ENCODE peak calls at places on chromosomes 16 and 17, in eight cellular contexts. Z is transverse colon, L is fibroblast of pulmonary artery, H is left ventricle myocardium inferior, K is heart left ventricle, Y is cardiac muscle cell, X is bronchial epithelial cell, A is A549. Q is an unnamed sample.

GRCh38 chr17:51814521-51814920 is 344.0 kb downstream of the CA10 start:
- DNase-seq in Z (peak; percentile 19), L (no peak), H (no peak), K (no peak), Y (no peak), X (no peak), A (no peak), Q (no peak)

GRCh38 chr16:87765776-87766484 is at the start of gene KLHDC4:
- DNase-seq in Z (peak; percentile 94), L (peak; percentile 86), H (peak; percentile 91), K (peak; percentile 91), Y (peak; percentile 91), X (peak; percentile 76), A (peak; percentile 90), Q (peak; percentile 86)

GRCh38 chr16:58022601-58023371 is 2.8 kb upstream of the MMP15 start:
- DNase-seq in Z (peak; percentile 71), L (peak; percentile 68), H (peak; percentile 81), K (peak; percentile 89), Y (no peak), X (peak; percentile 67), A (no peak), Q (no peak)

GRCh38 chr16:50079741-50080140 is 14.0 kb downstream of the HEATR3 start:
- DNase-seq in Z (no peak), L (no peak), H (no peak), K (no peak), Y (no peak), X (peak; percentile 34), A (no peak), Q (no peak)

GRCh38 chr17:21124096-21124495 is 2.7 kb upstream of the DHRS7B start:
- DNase-seq in Z (no peak), L (no peak), H (no peak), K (no peak), Y (no peak), X (no peak), A (no peak), Q (no peak)

GRCh38 chr17:63822537-63822936 is 4.7 kb upstream of the PSMC5 start:
- DNase-seq in Z (no peak), L (no peak), H (no peak), K (no peak), Y (no peak), X (no peak), A (no peak), Q (no peak)

GRCh38 chr16:29198731-29199521 is 207.6 kb downstream of the NPIPB11 start:
- DNase-seq in Z (peak; percentile 7), L (peak; percentile 31), H (no peak), K (no peak), Y (no peak), X (no peak), A (no peak), Q (no peak)

GRCh38 chr16:86609661-86610060 is 31.3 kb downstream of the FOXL1 start:
- DNase-seq in Z (no peak), L (no peak), H (no peak), K (no peak), Y (no peak), X (no peak), A (no peak), Q (no peak)

GRCh38 chr17:18950944-18951905 is 740 bp upstream of the SLC5A10 start:
- DNase-seq in Z (no peak), L (no peak), H (peak; percentile 38), K (peak; percentile 49), Y (peak; percentile 50), X (no peak), A (no peak), Q (no peak)

GRCh38 chr16:85835227-85835751 is 35.8 kb downstream of the COX4I1 start:
- DNase-seq in Z (no peak), L (no peak), H (no peak), K (no peak), Y (no peak), X (no peak), A (no peak), Q (no peak)

GRCh38 chr17:77312786-77313599 is 172.2 kb downstream of the SEC14L1 start:
- DNase-seq in Z (peak; percentile 73), L (peak; percentile 83), H (peak; percentile 68), K (peak; percentile 60), Y (no peak), X (no peak), A (no peak), Q (no peak)

GRCh38 chr16:85384831-85385462 is 228.2 kb upstream of the GSE1 start:
- DNase-seq in Z (peak; percentile 72), L (no peak), H (peak; percentile 6), K (no peak), Y (no peak), X (peak; percentile 81), A (no peak), Q (peak; percentile 27)

GRCh38 chr17:28371245-28372202 is at the start of gene SARM1:
- DNase-seq in Z (peak; percentile 88), L (peak; percentile 85), H (peak; percentile 89), K (peak; percentile 95), Y (peak; percentile 95), X (no peak), A (peak; percentile 94), Q (peak; percentile 98)

DNA sequence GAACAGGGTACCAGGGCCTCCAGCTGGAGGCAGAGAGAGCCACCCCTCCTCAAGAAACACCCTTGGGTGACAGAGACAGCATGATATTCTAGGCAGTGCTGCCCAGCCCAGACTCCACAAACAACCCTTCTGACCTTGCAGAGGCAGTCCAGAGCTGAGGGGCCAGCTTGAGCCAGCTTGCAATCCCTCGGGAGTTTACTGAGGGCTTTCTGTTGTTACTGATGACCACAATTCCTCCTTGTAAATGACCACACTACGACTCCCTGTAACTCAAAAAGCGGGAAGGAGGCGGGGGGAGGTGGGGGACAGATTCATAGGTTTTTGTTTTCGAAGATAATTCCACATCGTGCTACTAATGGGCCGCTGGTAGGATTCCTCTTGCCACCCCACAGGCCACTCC is 18.7 kb upstream of the MNT start:
- DNase-seq in Z (no peak), L (no peak), H (no peak), K (no peak), Y (no peak), X (no peak), A (no peak), Q (no peak)
- TF ChIP-seq CTCF in Z (no peak), L (no peak), H (no peak), K (no peak), Y (no peak), X (no peak), A (no peak), Q (no peak)

DNA sequence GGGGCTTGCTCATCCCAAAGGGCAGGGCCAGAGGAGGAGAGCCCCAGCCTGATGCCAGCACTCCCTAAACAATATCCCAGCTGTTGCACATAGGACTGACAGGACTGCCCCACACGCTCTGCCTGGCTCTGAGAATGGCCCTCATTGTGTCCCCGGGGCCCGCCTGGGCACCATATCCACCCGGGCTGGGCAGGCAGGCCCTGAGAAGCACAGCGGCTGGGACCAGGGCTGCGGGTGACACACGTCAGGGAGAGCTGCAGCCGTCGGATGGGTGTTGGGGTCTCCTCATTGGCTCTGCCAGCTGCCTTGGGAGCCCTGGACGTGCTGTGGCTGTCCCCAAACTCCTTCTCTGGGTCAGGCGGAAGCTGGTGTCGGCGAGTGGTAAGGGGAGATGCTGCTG is 4.2 kb downstream of the BCAR1 start:
- DNase-seq in Z (no peak), L (no peak), H (peak; percentile 20), K (no peak), Y (no peak), X (no peak), A (no peak), Q (no peak)
- TF ChIP-seq CTCF in Z (no peak), L (no peak), H (no peak), K (no peak), Y (no peak), X (no peak), A (no peak), Q (no peak)

DNA sequence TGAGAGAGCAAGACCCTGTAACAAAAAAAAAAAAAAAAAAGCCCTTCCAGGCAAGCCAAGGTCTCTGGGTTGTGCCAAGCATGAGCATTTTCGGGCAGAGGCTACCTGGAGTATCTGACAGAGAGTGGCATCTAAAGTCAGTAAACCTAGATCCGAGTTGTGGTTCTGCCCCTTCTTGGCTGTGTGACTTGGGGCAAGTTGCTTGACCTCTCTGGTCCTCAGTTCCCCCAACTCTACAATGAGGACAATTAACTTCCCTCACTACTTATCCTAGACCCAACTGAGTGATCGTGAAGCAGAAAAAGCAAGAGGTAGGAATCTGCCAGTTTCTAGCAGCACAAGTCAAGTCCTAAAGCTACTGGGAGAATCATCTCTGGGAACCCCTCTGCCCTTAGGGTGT is 34.4 kb downstream of the TMEM186 start:
- DNase-seq in Z (no peak), L (no peak), H (no peak), K (no peak), Y (no peak), X (no peak), A (no peak), Q (no peak)
- TF ChIP-seq CTCF in Z (no peak), L (no peak), H (no peak), K (no peak), Y (no peak), X (no peak), A (no peak), Q (no peak)

DNA sequence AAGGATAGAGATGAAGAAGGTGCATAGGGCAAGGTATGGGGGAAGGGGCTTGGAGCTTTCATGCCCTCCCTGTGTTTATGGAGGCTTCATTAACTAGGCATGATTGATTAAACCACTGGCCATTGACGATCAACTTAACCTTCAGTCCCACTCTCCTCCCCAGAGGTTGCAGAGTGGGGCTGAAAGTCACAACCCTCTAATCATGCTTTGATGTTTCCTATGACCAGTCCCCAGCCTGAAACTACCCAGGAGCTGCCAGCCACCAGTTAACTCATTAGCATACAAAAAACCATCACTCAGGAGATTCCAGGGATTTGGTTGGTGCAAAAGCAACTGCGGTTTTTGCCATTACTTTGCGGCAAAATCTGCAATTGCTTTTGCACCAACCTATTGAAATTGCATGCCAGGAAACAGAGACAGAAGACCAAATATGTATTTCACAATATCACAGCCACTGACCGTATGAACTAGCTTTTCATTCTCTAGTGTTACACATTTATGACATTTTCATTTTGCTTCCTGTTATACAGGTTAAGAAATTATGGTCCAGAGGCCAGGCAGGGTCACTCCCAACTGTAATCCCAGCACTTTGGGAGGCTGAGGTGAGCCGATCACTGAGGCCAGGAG is 5.4 kb downstream of the GFOD2 start:
- DNase-seq in Z (peak; percentile 30), L (no peak), H (no peak), K (no peak), Y (no peak), X (no peak), A (no peak), Q (no peak)
- TF ChIP-seq CTCF in Z (no peak), L (no peak), H (no peak), K (no peak), Y (no peak), X (no peak), A (no peak), Q (no peak)

GRCh38 chr16:4474192-4474961 is at the start of gene NMRAL1:
- DNase-seq in Z (peak; percentile 93), L (peak; percentile 92), H (peak; percentile 91), K (peak; percentile 87), Y (peak; percentile 90), X (peak; percentile 87), A (peak; percentile 94), Q (peak; percentile 75)
- TF ChIP-seq CTCF in Z (no peak), L (no peak), H (no peak), K (no peak), Y (peak; percentile 5), X (no peak), A (no peak), Q (no peak)

DNA sequence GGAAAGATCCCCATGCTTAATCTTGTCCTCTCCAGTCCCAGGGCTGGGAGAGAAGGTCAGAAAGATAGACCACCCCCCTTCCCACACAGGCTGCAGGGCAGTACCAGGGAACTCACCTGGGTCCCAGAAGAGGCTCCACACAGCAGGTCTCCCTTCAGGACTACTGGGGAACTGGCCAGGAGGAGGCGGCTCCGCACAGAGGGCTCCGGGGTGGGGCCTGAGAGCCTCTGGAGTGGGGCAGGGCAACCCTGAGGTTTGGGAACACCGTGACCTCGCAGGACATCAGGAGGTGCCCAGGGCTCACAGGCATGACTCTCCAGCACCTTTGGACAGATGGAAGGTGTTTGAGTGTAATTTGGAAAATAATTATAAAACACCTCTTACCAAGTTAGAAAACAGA is 11.0 kb downstream of the ABCA3 start:
- DNase-seq in Z (no peak), L (no peak), H (no peak), K (no peak), Y (no peak), X (no peak), A (no peak), Q (no peak)
- TF ChIP-seq CTCF in Z (no peak), L (no peak), H (no peak), K (no peak), Y (no peak), X (no peak), A (no peak), Q (no peak)